ENCODE peak calls at places on chromosomes 3 and 15, in five cellular contexts. V is PC-3, C is SK-N-SH, E is GM23338, H is OCI-LY7. G is an unnamed sample.

GRCh38 chr15:43880406-43881184 is 53.8 kb downstream of the WDR76 start:
- DNase-seq in C (no peak), E (peak), V (no peak), H (no peak), G (peak)

GRCh38 chr15:47932829-47933696 is 187.7 kb upstream of the SLC24A5 start:
- DNase-seq in C (no peak), E (no peak), H (no peak), V (no peak), G (no peak)

GRCh38 chr3:124557433-124558232 is 172.6 kb upstream of the UMPS start:
- DNase-seq in H (no peak), E (no peak), C (peak), V (peak), G (peak)

GRCh38 chr3:144351968-144352367 is 380.3 kb downstream of the DIPK2A start:
- DNase-seq in C (no peak), H (no peak), V (no peak), E (no peak), G (no peak)

GRCh38 chr15:69143756-69144436 is 16.5 kb upstream of the GLCE start:
- DNase-seq in E (no peak), V (no peak), H (no peak), C (no peak), G (no peak)

GRCh38 chr3:19216669-19217337 is 68.5 kb downstream of the KCNH8 start:
- DNase-seq in C (no peak), E (no peak), V (no peak), H (no peak), G (no peak)

GRCh38 chr3:84836961-84837360 is 121.8 kb upstream of the CADM2 start:
- DNase-seq in V (peak), H (no peak), E (peak), C (no peak), G (no peak)

GRCh38 chr3:24405057-24405456 is 89.6 kb downstream of the THRB start:
- DNase-seq in H (no peak), C (no peak), E (no peak), V (peak), G (no peak)

GRCh38 chr3:101169516-101169915 is 150.9 kb downstream of the IMPG2 start:
- DNase-seq in C (no peak), V (no peak), E (no peak), H (no peak), G (no peak)

GRCh38 chr3:56914646-56915045 is 112.9 kb upstream of the ARHGEF3 start:
- DNase-seq in C (no peak), E (no peak), V (no peak), H (no peak), G (no peak)

GRCh38 chr15:27655063-27655462 is 444.1 kb downstream of the OCA2 start:
- DNase-seq in V (no peak), E (no peak), C (no peak), H (no peak), G (no peak)

GRCh38 chr15:27656296-27656987 is 442.7 kb downstream of the OCA2 start:
- DNase-seq in E (no peak), C (no peak), H (no peak), V (no peak), G (no peak)

GRCh38 chr15:27665002-27665401 is 434.1 kb downstream of the OCA2 start:
- DNase-seq in C (no peak), H (no peak), E (no peak), V (no peak), G (no peak)

GRCh38 chr15:27660676-27661075 is 438.4 kb downstream of the OCA2 start:
- DNase-seq in E (no peak), V (no peak), H (no peak), C (no peak), G (peak)
- TF ChIP-seq EZH2phosphoT487 in E (no peak), V (no peak), H (no peak), C (no peak), G (no peak)

GRCh38 chr15:99452728-99453643 is 112.8 kb upstream of the MEF2A start:
- DNase-seq in H (no peak), E (no peak), V (no peak), C (peak), G (no peak)

GRCh38 chr15:99454107-99454809 is 111.5 kb upstream of the MEF2A start:
- DNase-seq in C (no peak), H (no peak), V (no peak), E (no peak), G (no peak)

GRCh38 chr15:99453646-99454045 is 112.1 kb upstream of the MEF2A start:
- DNase-seq in C (no peak), E (no peak), V (no peak), H (no peak), G (no peak)

GRCh38 chr15:99454941-99455795 is 110.6 kb upstream of the MEF2A start:
- DNase-seq in E (no peak), C (no peak), H (no peak), V (peak), G (peak)

DNA sequence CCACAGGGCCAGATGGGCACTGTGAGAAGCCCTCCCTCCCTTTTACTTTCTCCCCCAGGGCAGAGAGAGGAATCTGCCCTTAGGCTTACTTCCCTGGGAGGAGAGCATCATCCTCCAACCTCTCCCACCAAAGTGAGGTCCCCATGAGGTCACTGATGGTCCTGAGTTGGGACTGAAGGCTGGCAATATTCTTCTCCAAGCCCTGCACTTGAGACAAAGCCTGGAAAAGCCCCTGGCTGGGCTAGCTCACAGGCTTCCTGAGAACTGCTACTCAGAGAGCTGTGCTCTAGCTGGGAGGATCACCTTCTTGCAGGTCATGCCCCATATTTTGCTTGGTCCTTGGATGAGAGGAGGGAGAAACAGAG is 110.0 kb upstream of the MEF2A start:
- DNase-seq in C (no peak), V (no peak), H (no peak), E (no peak), G (no peak)
- H3K27ac ChIP-seq in C (peak), V (peak), H (no peak), E (no peak), G (no peak)

GRCh38 chr3:169170456-169170855 is 493.1 kb downstream of the MECOM start:
- DNase-seq in H (no peak), C (no peak), E (no peak), V (no peak), G (no peak)
- TF ChIP-seq EZH2phosphoT487 in H (no peak), C (no peak), E (no peak), V (no peak), G (no peak)

DNA sequence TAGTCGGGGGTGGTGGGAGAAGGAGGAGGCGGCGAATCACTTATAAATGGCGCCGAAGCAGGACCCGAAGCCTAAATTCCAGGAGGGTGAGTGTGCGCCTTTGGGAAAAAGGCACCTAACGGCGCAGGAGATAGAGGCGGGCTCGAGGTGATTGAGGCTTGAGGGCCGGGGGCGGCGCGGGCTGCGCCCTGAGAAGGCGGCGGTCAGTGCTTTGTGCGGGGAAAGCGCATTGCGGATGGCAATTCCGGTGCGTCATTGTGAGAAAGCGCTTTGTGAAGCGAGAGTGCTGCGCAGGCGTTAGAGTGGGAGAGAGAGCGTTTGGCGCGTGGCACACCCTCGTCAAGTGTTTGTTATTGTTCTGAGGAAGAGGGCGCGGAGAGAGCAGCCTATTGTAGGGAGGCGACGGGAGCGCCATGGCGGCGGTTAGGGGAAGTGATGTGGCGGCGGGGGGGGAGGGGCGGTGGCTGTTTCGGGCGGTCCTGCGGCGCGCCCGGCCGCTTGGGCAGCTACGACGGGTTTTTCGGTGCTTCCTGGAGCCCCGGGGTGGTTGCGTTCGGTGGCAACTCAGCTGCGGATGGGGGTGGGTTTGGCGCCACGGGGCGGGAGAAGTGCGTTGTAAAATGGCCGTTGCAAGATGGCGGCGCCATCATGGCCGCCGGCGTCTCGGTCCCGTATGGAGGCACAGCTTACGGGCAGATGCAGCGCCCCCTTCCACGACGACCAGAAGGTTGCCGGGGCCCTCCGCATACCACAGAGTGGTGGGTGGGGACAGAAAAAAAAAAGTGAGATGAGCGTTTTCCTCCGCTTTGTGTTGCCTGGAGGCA is 494 bp downstream of the MORF4L1 start:
- DNase-seq in C (peak), E (peak), V (peak), H (peak), G (peak)
- H3K27ac ChIP-seq in C (peak), E (peak), V (peak), H (peak), G (peak)

DNA sequence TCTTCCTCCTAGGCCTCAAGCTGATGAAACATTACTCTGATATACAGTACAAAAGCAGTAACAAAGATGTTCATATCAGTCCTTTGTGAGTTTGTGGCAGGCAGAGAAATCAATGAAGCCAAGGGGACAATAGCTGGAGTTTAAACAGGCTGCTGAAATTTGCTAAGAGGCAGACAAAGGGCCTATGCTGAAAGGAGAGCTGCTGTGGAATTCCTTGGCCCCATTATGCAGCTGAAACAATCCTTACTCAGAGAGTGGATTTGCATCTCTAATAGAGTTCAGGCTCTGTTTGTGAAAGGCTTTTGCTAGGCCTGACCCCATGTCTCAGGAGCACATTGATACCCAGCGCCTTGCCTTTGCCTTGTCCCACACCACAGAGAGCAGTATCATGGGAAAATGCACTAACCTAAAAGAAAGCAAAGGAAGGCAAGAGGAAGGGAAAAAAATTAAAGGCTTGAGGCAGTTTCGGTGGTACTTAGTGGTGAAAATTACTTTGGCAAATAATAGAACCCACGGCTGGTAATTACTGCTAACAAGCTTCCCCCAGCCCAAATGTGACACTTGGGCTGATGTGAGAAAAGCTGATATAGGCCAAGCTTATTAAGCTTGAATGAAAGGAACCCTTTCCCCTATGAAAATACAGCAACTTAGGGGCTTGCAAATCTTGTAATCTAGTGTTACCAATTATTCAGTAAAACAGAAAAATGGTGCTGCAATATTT is 195.0 kb upstream of the EPHA3 start:
- DNase-seq in V (no peak), E (peak), H (no peak), C (no peak), G (no peak)
- TF ChIP-seq EZH2phosphoT487 in V (no peak), E (no peak), H (no peak), C (no peak), G (no peak)

DNA sequence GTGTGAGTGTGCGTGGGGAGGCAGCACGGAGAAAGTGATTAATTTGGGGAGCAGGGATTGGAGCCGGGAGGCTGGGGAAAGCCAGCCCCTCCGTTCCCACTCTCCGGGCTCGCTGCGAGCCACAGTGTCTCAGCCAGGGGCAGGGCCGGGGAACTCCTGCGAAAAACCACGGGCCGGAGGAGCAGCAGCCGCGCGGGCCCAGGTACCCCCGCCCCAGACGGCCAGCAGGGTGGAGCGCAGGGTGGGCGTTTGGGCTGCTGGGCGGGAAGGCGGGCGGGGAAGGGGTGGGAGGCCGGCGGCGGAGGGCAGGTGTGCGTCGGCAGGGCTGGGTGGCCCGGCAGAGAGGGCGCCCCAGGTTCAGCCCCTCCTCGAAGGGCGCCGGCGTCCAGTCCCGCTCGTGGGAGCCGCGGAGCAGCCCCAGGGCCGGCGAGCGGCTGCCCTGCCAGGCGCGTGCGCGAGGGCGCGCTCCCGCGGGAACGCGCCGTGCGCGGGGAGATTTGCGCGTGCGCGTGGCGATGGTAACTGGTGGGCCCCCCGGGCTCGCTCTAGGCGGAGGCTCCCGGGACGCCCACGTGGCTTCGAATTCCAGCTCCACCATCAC is 1.4 kb downstream of the CHL1 start:
- DNase-seq in H (no peak), V (no peak), C (peak), E (peak), G (no peak)
- H3K27ac ChIP-seq in H (no peak), V (no peak), C (no peak), E (no peak), G (no peak)

DNA sequence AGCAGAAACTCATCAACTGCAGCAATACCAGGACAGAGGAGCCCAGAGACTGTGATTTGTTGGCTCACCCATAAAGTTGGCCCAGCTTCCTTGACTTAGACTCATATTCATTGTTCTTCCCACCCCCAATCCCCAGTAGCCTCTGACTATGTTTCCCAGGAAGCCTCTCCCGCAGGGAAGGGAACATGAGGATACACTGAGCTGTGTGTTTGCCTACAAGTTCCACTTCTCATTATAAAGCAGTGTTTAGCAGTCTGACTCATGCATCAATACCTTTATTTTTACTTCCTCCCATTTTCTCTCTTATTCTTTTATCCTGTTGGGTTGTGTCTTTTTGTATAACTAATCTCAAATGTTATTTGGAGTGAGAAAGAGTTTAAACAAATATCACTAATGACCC is 111.6 kb upstream of the PHLDB2 start:
- DNase-seq in V (peak), H (no peak), E (no peak), C (no peak), G (peak)
- TF ChIP-seq EZH2phosphoT487 in V (no peak), H (no peak), E (no peak), C (no peak), G (no peak)

GRCh38 chr15:70493376-70493775 is 270.0 kb downstream of the UACA start:
- DNase-seq in E (no peak), C (no peak), H (no peak), V (no peak), G (no peak)

GRCh38 chr15:70493787-70494514 is 269.4 kb downstream of the UACA start:
- DNase-seq in V (no peak), C (no peak), H (no peak), E (no peak), G (peak)

GRCh38 chr15:70491641-70492040 is 271.7 kb downstream of the UACA start:
- DNase-seq in H (no peak), E (no peak), C (no peak), V (no peak), G (no peak)

GRCh38 chr15:70491183-70491621 is 272.2 kb downstream of the UACA start:
- DNase-seq in V (no peak), E (no peak), H (peak), C (no peak), G (peak)

GRCh38 chr15:70492240-70493177 is 270.8 kb downstream of the UACA start:
- DNase-seq in H (peak), E (peak), V (peak), C (peak), G (peak)
- H3K27ac ChIP-seq in H (peak), E (no peak), V (peak), C (peak), G (peak)

GRCh38 chr3:21188459-21188858 is 562.6 kb downstream of the ZNF385D start:
- DNase-seq in H (no peak), V (no peak), E (no peak), C (no peak), G (peak)
- TF ChIP-seq EZH2phosphoT487 in H (no peak), V (no peak), E (no peak), C (no peak), G (no peak)

GRCh38 chr3:40044487-40044886 is 235.1 kb downstream of the MYRIP start:
- DNase-seq in V (no peak), C (no peak), H (no peak), E (no peak), G (peak)
- H3K27ac ChIP-seq in V (no peak), C (peak), H (no peak), E (no peak), G (peak)

G was measured in GM23248.